ENCODE peak calls at places on chromosomes 5 and 9, in six cellular contexts. One of them, this sample, is unnamed. For H3K9me3, the result is how much of the 10 kb centered on the place peaks cover.

GRCh38 chr9:106962615-106963363 is 99.8 kb downstream of the ZNF462 start:
- DNase-seq in pancreas: no peak
- DNase-seq in prostate gland: no peak
- DNase-seq in psoas muscle: no peak
- DNase-seq in mucosa of descending colon: no peak
- DNase-seq in SJSA1: no peak
- DNase-seq in this sample: no peak

GRCh38 chr5:159819671-159820411 is 96.4 kb upstream of the ADRA1B start:
- DNase-seq in pancreas: peak
- DNase-seq in prostate gland: no peak
- DNase-seq in psoas muscle: peak
- DNase-seq in mucosa of descending colon: peak
- DNase-seq in SJSA1: no peak
- DNase-seq in this sample: no peak

GRCh38 chr9:96386157-96386556 is 2.6 kb upstream of the SLC35D2 start:
- DNase-seq in pancreas: no peak
- DNase-seq in prostate gland: no peak
- DNase-seq in psoas muscle: no peak
- DNase-seq in mucosa of descending colon: no peak
- DNase-seq in SJSA1: no peak
- DNase-seq in this sample: no peak

GRCh38 chr5:142753114-142753764 is 16.9 kb upstream of the ARHGAP26 start:
- DNase-seq in pancreas: peak
- DNase-seq in prostate gland: peak
- DNase-seq in psoas muscle: peak
- DNase-seq in mucosa of descending colon: no peak
- DNase-seq in SJSA1: no peak
- DNase-seq in this sample: peak

GRCh38 chr5:128857061-128857677 is 108.1 kb upstream of the SLC27A6 start:
- DNase-seq in pancreas: no peak
- DNase-seq in prostate gland: no peak
- DNase-seq in psoas muscle: no peak
- DNase-seq in mucosa of descending colon: no peak
- DNase-seq in SJSA1: no peak
- DNase-seq in this sample: no peak

GRCh38 chr5:1337490-1338195 is 7.3 kb downstream of the CLPTM1L start:
- DNase-seq in pancreas: no peak
- DNase-seq in prostate gland: no peak
- DNase-seq in psoas muscle: no peak
- DNase-seq in mucosa of descending colon: peak
- DNase-seq in SJSA1: no peak
- DNase-seq in this sample: peak

GRCh38 chr5:32471784-32472183 is 27.2 kb upstream of the ZFR start:
- DNase-seq in pancreas: no peak
- DNase-seq in prostate gland: no peak
- DNase-seq in psoas muscle: no peak
- DNase-seq in mucosa of descending colon: no peak
- DNase-seq in SJSA1: no peak
- DNase-seq in this sample: no peak

GRCh38 chr5:102715405-102715804 is 39.7 kb upstream of the PAM start:
- DNase-seq in pancreas: no peak
- DNase-seq in prostate gland: no peak
- DNase-seq in psoas muscle: no peak
- DNase-seq in mucosa of descending colon: no peak
- DNase-seq in SJSA1: no peak
- DNase-seq in this sample: no peak

GRCh38 chr9:129221233-129221632 is 43.2 kb upstream of the IER5L start:
- DNase-seq in pancreas: no peak
- DNase-seq in prostate gland: no peak
- DNase-seq in psoas muscle: no peak
- DNase-seq in mucosa of descending colon: no peak
- DNase-seq in SJSA1: no peak
- DNase-seq in this sample: no peak

GRCh38 chr5:155087036-155087435 is 73.5 kb downstream of the KIF4B start:
- DNase-seq in pancreas: no peak
- DNase-seq in prostate gland: no peak
- DNase-seq in psoas muscle: no peak
- DNase-seq in mucosa of descending colon: no peak
- DNase-seq in SJSA1: no peak
- DNase-seq in this sample: no peak

GRCh38 chr5:77637170-77638074 is 1.1 kb downstream of the OTP start:
- DNase-seq in pancreas: no peak
- DNase-seq in prostate gland: no peak
- DNase-seq in psoas muscle: no peak
- DNase-seq in mucosa of descending colon: no peak
- DNase-seq in SJSA1: no peak
- DNase-seq in this sample: no peak

GRCh38 chr5:53330491-53330890 is 149.9 kb upstream of the FST start:
- DNase-seq in pancreas: no peak
- DNase-seq in prostate gland: no peak
- DNase-seq in psoas muscle: no peak
- DNase-seq in mucosa of descending colon: no peak
- DNase-seq in SJSA1: no peak
- DNase-seq in this sample: no peak

GRCh38 chr9:130073373-130073772 is 19.7 kb downstream of the GPR107 start:
- DNase-seq in pancreas: no peak
- DNase-seq in prostate gland: no peak
- DNase-seq in psoas muscle: no peak
- DNase-seq in mucosa of descending colon: no peak
- DNase-seq in SJSA1: peak
- DNase-seq in this sample: no peak

GRCh38 chr9:74985041-74985440 is 32.3 kb upstream of the C9orf40 start:
- DNase-seq in pancreas: no peak
- DNase-seq in prostate gland: no peak
- DNase-seq in psoas muscle: no peak
- DNase-seq in mucosa of descending colon: no peak
- DNase-seq in SJSA1: no peak
- DNase-seq in this sample: no peak

GRCh38 chr5:176899946-176900782 is 1.0 kb upstream of the HK3 start:
- DNase-seq in pancreas: no peak
- DNase-seq in prostate gland: no peak
- DNase-seq in psoas muscle: no peak
- DNase-seq in mucosa of descending colon: no peak
- DNase-seq in SJSA1: peak
- DNase-seq in this sample: no peak

GRCh38 chr5:132260714-132261615 is 3.5 kb downstream of the PDLIM4 start:
- DNase-seq in pancreas: peak
- DNase-seq in prostate gland: no peak
- DNase-seq in psoas muscle: peak
- DNase-seq in mucosa of descending colon: no peak
- DNase-seq in SJSA1: peak
- DNase-seq in this sample: peak

GRCh38 chr5:56543431-56544385 is 271.6 kb upstream of the MAP3K1 start:
- DNase-seq in pancreas: no peak
- DNase-seq in prostate gland: no peak
- DNase-seq in psoas muscle: no peak
- DNase-seq in mucosa of descending colon: no peak
- DNase-seq in SJSA1: no peak
- DNase-seq in this sample: no peak

GRCh38 chr9:133235549-133236222 is 26.6 kb upstream of the OBP2B start:
- DNase-seq in pancreas: no peak
- DNase-seq in prostate gland: no peak
- DNase-seq in psoas muscle: no peak
- DNase-seq in mucosa of descending colon: no peak
- DNase-seq in SJSA1: no peak
- DNase-seq in this sample: no peak

GRCh38 chr5:142618125-142618524 is 67.8 kb downstream of the FGF1 start:
- DNase-seq in pancreas: no peak
- DNase-seq in prostate gland: no peak
- DNase-seq in psoas muscle: no peak
- DNase-seq in mucosa of descending colon: no peak
- DNase-seq in SJSA1: no peak
- DNase-seq in this sample: no peak

GRCh38 chr9:92501671-92502393 is 19.5 kb upstream of the ASPN start:
- DNase-seq in pancreas: peak
- DNase-seq in prostate gland: no peak
- DNase-seq in psoas muscle: peak
- DNase-seq in mucosa of descending colon: no peak
- DNase-seq in SJSA1: no peak
- DNase-seq in this sample: peak

GRCh38 chr5:141512390-141513020 is 23.6 kb downstream of the PCDHGC5 start:
- DNase-seq in pancreas: peak
- DNase-seq in prostate gland: peak
- DNase-seq in psoas muscle: peak
- DNase-seq in mucosa of descending colon: peak
- DNase-seq in SJSA1: peak
- DNase-seq in this sample: peak

GRCh38 chr9:116313638-116314037 is 160.0 kb downstream of the PAPPA start:
- DNase-seq in pancreas: no peak
- DNase-seq in prostate gland: no peak
- DNase-seq in psoas muscle: no peak
- DNase-seq in mucosa of descending colon: no peak
- DNase-seq in SJSA1: no peak
- DNase-seq in this sample: no peak

GRCh38 chr5:116504593-116504992 is 70.0 kb downstream of the SEMA6A start:
- DNase-seq in pancreas: no peak
- DNase-seq in prostate gland: no peak
- DNase-seq in psoas muscle: no peak
- DNase-seq in mucosa of descending colon: no peak
- DNase-seq in SJSA1: no peak
- DNase-seq in this sample: no peak

GRCh38 chr9:21906878-21907277 is 87.3 kb downstream of the CDKN2A start:
- DNase-seq in pancreas: no peak
- DNase-seq in prostate gland: no peak
- DNase-seq in psoas muscle: no peak
- DNase-seq in mucosa of descending colon: no peak
- DNase-seq in SJSA1: no peak
- DNase-seq in this sample: no peak
- H3K9me3 ChIP-seq in pancreas: under half
- H3K9me3 ChIP-seq in prostate gland: under half
- H3K9me3 ChIP-seq in psoas muscle: under half
- H3K9me3 ChIP-seq in mucosa of descending colon: under half
- H3K9me3 ChIP-seq in SJSA1: under half
- H3K9me3 ChIP-seq in this sample: under half

DNA sequence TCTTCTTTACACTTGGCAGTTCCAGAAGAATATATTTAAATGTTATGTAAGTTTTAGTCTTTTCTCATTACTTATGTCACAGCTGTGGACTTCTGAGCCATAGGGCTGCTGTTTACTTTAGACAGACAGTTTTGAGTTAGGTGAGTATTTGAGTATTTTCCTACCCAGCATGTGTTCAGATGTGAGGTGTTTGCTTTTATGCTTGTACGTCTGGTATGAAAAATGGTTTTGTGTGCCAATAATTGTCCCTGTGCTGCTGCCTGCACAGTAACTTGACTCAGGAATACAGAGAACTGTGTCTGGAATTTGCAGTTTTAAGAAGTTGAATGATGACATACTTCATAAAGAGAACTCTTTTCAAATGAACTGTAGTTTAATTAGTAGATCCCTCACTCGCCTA is 20.8 kb downstream of the MEGF10 start:
- DNase-seq in pancreas: no peak
- DNase-seq in prostate gland: no peak
- DNase-seq in psoas muscle: no peak
- DNase-seq in mucosa of descending colon: no peak
- DNase-seq in SJSA1: no peak
- DNase-seq in this sample: no peak
- H3K4me3 ChIP-seq in pancreas: no peak
- H3K4me3 ChIP-seq in prostate gland: no peak
- H3K4me3 ChIP-seq in psoas muscle: no peak
- H3K4me3 ChIP-seq in mucosa of descending colon: no peak
- H3K4me3 ChIP-seq in SJSA1: no peak
- H3K4me3 ChIP-seq in this sample: no peak

GRCh38 chr5:112918136-112918535 is 3.9 kb downstream of the REEP5 start:
- DNase-seq in pancreas: no peak
- DNase-seq in prostate gland: no peak
- DNase-seq in psoas muscle: no peak
- DNase-seq in mucosa of descending colon: no peak
- DNase-seq in SJSA1: no peak
- DNase-seq in this sample: no peak

GRCh38 chr5:112921031-112921832 is 795 bp downstream of the REEP5 start:
- DNase-seq in pancreas: peak
- DNase-seq in prostate gland: peak
- DNase-seq in psoas muscle: peak
- DNase-seq in mucosa of descending colon: peak
- DNase-seq in SJSA1: peak
- DNase-seq in this sample: peak

GRCh38 chr5:112915831-112916230 is 6.2 kb downstream of the REEP5 start:
- DNase-seq in pancreas: no peak
- DNase-seq in prostate gland: no peak
- DNase-seq in psoas muscle: no peak
- DNase-seq in mucosa of descending colon: no peak
- DNase-seq in SJSA1: no peak
- DNase-seq in this sample: no peak

GRCh38 chr5:112917453-112918005 is 4.5 kb downstream of the REEP5 start:
- DNase-seq in pancreas: no peak
- DNase-seq in prostate gland: no peak
- DNase-seq in psoas muscle: no peak
- DNase-seq in mucosa of descending colon: no peak
- DNase-seq in SJSA1: no peak
- DNase-seq in this sample: no peak

DNA sequence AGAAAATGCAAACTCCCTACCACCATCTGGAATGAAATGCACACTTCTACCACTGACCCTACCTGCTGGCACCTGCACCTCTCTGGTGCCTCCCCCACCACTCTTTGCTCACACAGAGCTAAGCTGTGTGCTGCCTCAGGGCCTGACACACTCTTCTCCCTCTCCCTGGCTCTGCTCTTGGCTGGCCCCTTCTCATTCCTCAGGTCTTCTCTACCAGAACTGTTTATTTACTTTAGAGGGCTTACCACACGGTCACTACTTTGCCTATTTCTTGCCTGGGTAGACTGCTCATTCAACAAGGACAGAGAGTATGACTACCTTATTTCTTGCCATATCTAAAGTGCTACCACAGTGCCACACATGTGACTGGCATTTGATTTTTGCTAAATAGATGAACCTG is 3.3 kb downstream of the REEP5 start:
- DNase-seq in pancreas: no peak
- DNase-seq in prostate gland: no peak
- DNase-seq in psoas muscle: no peak
- DNase-seq in mucosa of descending colon: no peak
- DNase-seq in SJSA1: peak
- DNase-seq in this sample: no peak
- H3K9me3 ChIP-seq in pancreas: under half
- H3K9me3 ChIP-seq in prostate gland: under half
- H3K9me3 ChIP-seq in psoas muscle: under half
- H3K9me3 ChIP-seq in mucosa of descending colon: under half
- H3K9me3 ChIP-seq in SJSA1: under half
- H3K9me3 ChIP-seq in this sample: under half

DNA sequence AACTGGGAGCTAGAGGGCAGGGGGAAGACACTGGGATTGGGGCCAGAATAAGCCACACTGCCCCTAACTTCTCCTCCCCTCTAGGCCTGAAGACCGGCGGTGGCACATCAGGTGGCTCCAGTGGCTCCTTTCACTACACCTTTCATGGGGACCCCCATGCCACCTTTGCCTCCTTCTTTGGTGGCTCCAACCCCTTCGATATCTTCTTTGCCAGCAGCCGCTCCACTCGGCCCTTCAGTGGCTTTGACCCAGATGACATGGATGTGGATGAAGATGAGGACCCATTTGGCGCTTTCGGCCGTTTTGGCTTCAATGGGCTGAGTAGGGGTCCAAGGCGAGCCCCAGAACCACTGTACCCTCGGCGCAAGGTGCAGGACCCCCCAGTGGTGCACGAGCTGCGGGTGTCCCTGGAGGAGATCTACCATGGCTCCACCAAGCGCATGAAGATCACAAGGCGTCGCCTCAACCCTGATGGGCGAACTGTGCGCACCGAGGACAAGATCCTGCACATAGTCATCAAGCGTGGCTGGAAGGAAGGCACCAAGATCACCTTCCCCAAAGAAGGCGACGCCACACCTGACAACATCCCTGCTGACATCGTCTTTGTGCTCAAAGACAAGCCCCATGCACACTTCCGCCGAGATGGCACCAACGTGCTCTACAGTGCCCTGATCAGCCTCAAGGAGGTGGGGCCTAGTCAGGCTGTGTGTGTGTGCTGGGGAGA is 6.8 kb downstream of the DNAJB5 start:
- DNase-seq in pancreas: no peak
- DNase-seq in prostate gland: no peak
- DNase-seq in psoas muscle: no peak
- DNase-seq in mucosa of descending colon: no peak
- DNase-seq in SJSA1: no peak
- DNase-seq in this sample: peak
- H3K4me3 ChIP-seq in pancreas: no peak
- H3K4me3 ChIP-seq in prostate gland: no peak
- H3K4me3 ChIP-seq in psoas muscle: peak
- H3K4me3 ChIP-seq in mucosa of descending colon: no peak
- H3K4me3 ChIP-seq in SJSA1: no peak
- H3K4me3 ChIP-seq in this sample: no peak

This sample was measured in aorta.